ENCODE peak calls at places on chromosomes 6 and 20, in four cellular contexts. One of them, this sample, is unnamed.

GRCh38 chr20:2382833-2383232 is 2.1 kb downstream of the TGM6 start:
- DNase-seq in CD8-positive, alpha-beta T cell: no peak
- DNase-seq in brain microvascular endothelial cell: no peak
- DNase-seq in GM10248: no peak
- DNase-seq in this sample: no peak

GRCh38 chr6:100664274-100665040 is 199.7 kb upstream of the SIM1 start:
- DNase-seq in GM10248: no peak
- DNase-seq in CD8-positive, alpha-beta T cell: no peak
- DNase-seq in brain microvascular endothelial cell: no peak
- DNase-seq in this sample: no peak

GRCh38 chr6:128487746-128488145 is 32.7 kb downstream of the PTPRK start:
- DNase-seq in GM10248: no peak
- DNase-seq in CD8-positive, alpha-beta T cell: no peak
- DNase-seq in brain microvascular endothelial cell: peak; percentile 71
- DNase-seq in this sample: no peak

GRCh38 chr6:106528521-106528920 is 100.8 kb downstream of the RTN4IP1 start:
- DNase-seq in GM10248: no peak
- DNase-seq in CD8-positive, alpha-beta T cell: no peak
- DNase-seq in brain microvascular endothelial cell: no peak
- DNase-seq in this sample: no peak

GRCh38 chr20:56636701-56637100 is 7.6 kb downstream of the TFAP2C start:
- DNase-seq in CD8-positive, alpha-beta T cell: no peak
- DNase-seq in GM10248: no peak
- DNase-seq in brain microvascular endothelial cell: peak; percentile 38
- DNase-seq in this sample: no peak

GRCh38 chr6:135913785-135914184 is 62.3 kb downstream of the PDE7B start:
- DNase-seq in brain microvascular endothelial cell: no peak
- DNase-seq in CD8-positive, alpha-beta T cell: no peak
- DNase-seq in GM10248: no peak
- DNase-seq in this sample: no peak

GRCh38 chr6:70901324-70901723 is 55.5 kb downstream of the B3GAT2 start:
- DNase-seq in CD8-positive, alpha-beta T cell: no peak
- DNase-seq in brain microvascular endothelial cell: no peak
- DNase-seq in GM10248: no peak
- DNase-seq in this sample: no peak

GRCh38 chr6:75748743-75749538 is at the start of gene MYO6:
- DNase-seq in GM10248: peak; percentile 83
- DNase-seq in CD8-positive, alpha-beta T cell: peak; percentile 26
- DNase-seq in brain microvascular endothelial cell: peak; percentile 35
- DNase-seq in this sample: peak; percentile 73

GRCh38 chr6:159075506-159076100 is 30.8 kb upstream of the TAGAP start:
- DNase-seq in GM10248: no peak
- DNase-seq in CD8-positive, alpha-beta T cell: no peak
- DNase-seq in brain microvascular endothelial cell: peak; percentile 17
- DNase-seq in this sample: no peak

GRCh38 chr6:156780117-156780641 is 3.0 kb downstream of the ARID1B start:
- DNase-seq in brain microvascular endothelial cell: peak; percentile 95
- DNase-seq in CD8-positive, alpha-beta T cell: peak; percentile 33
- DNase-seq in GM10248: peak; percentile 71
- DNase-seq in this sample: no peak

GRCh38 chr6:165889636-165890403 is 226.8 kb upstream of the PDE10A start:
- DNase-seq in GM10248: no peak
- DNase-seq in brain microvascular endothelial cell: peak; percentile 58
- DNase-seq in CD8-positive, alpha-beta T cell: no peak
- DNase-seq in this sample: no peak

GRCh38 chr6:167661456-167662103 is 165.1 kb upstream of the AFDN start:
- DNase-seq in GM10248: no peak
- DNase-seq in brain microvascular endothelial cell: no peak
- DNase-seq in CD8-positive, alpha-beta T cell: no peak
- DNase-seq in this sample: no peak

GRCh38 chr6:73631849-73632248 is 21.9 kb downstream of the SLC17A5 start:
- DNase-seq in GM10248: no peak
- DNase-seq in brain microvascular endothelial cell: no peak
- DNase-seq in CD8-positive, alpha-beta T cell: no peak
- DNase-seq in this sample: no peak

GRCh38 chr6:119145111-119145510 is 66.6 kb upstream of the FAM184A start:
- DNase-seq in CD8-positive, alpha-beta T cell: no peak
- DNase-seq in brain microvascular endothelial cell: no peak
- DNase-seq in GM10248: no peak
- DNase-seq in this sample: no peak

GRCh38 chr6:144758602-144759001 is 473.5 kb downstream of the UTRN start:
- DNase-seq in brain microvascular endothelial cell: peak; percentile 8
- DNase-seq in GM10248: no peak
- DNase-seq in CD8-positive, alpha-beta T cell: no peak
- DNase-seq in this sample: no peak

GRCh38 chr6:169046021-169046420 is 207.6 kb downstream of the THBS2 start:
- DNase-seq in CD8-positive, alpha-beta T cell: no peak
- DNase-seq in brain microvascular endothelial cell: no peak
- DNase-seq in GM10248: no peak
- DNase-seq in this sample: no peak

GRCh38 chr6:87742106-87742505 is 40.1 kb upstream of the AKIRIN2 start:
- DNase-seq in brain microvascular endothelial cell: no peak
- DNase-seq in GM10248: no peak
- DNase-seq in CD8-positive, alpha-beta T cell: peak; percentile 29
- DNase-seq in this sample: no peak

GRCh38 chr20:14245368-14245970 is 91.9 kb downstream of the FLRT3 start:
- DNase-seq in CD8-positive, alpha-beta T cell: no peak
- DNase-seq in GM10248: no peak
- DNase-seq in brain microvascular endothelial cell: no peak
- DNase-seq in this sample: no peak

GRCh38 chr20:34579936-34580587 is 21.5 kb downstream of the MAP1LC3A start:
- DNase-seq in GM10248: peak; percentile 53
- DNase-seq in brain microvascular endothelial cell: no peak
- DNase-seq in CD8-positive, alpha-beta T cell: no peak
- DNase-seq in this sample: no peak

GRCh38 chr6:136244061-136244616 is 6.0 kb downstream of the MTFR2 start:
- DNase-seq in brain microvascular endothelial cell: peak; percentile 62
- DNase-seq in GM10248: no peak
- DNase-seq in CD8-positive, alpha-beta T cell: no peak
- DNase-seq in this sample: no peak

GRCh38 chr20:58464838-58465237 is 50.4 kb downstream of the APCDD1L start:
- DNase-seq in brain microvascular endothelial cell: no peak
- DNase-seq in GM10248: no peak
- DNase-seq in CD8-positive, alpha-beta T cell: no peak
- DNase-seq in this sample: no peak

GRCh38 chr6:11890849-11891248 is 112.2 kb upstream of the ADTRP start:
- DNase-seq in brain microvascular endothelial cell: peak; percentile 20
- DNase-seq in GM10248: no peak
- DNase-seq in CD8-positive, alpha-beta T cell: no peak
- DNase-seq in this sample: no peak

GRCh38 chr6:149696904-149697303 is 21.0 kb downstream of the LATS1 start:
- DNase-seq in GM10248: no peak
- DNase-seq in CD8-positive, alpha-beta T cell: no peak
- DNase-seq in brain microvascular endothelial cell: peak; percentile 12
- DNase-seq in this sample: no peak

GRCh38 chr20:44582321-44583025 is at the start of gene PKIG:
- DNase-seq in CD8-positive, alpha-beta T cell: no peak
- DNase-seq in GM10248: no peak
- DNase-seq in brain microvascular endothelial cell: peak; percentile 58
- DNase-seq in this sample: no peak

GRCh38 chr6:37565267-37566208 is 65.8 kb upstream of the CCDC167 start:
- DNase-seq in brain microvascular endothelial cell: no peak
- DNase-seq in CD8-positive, alpha-beta T cell: no peak
- DNase-seq in GM10248: no peak
- DNase-seq in this sample: peak; percentile 45

GRCh38 chr6:73455865-73456629 is 4.0 kb upstream of the CGAS start:
- DNase-seq in brain microvascular endothelial cell: no peak
- DNase-seq in GM10248: no peak
- DNase-seq in CD8-positive, alpha-beta T cell: no peak
- DNase-seq in this sample: no peak

GRCh38 chr6:69290116-69290515 is 506.7 kb downstream of the LMBRD1 start:
- DNase-seq in CD8-positive, alpha-beta T cell: no peak
- DNase-seq in GM10248: no peak
- DNase-seq in brain microvascular endothelial cell: no peak
- DNase-seq in this sample: no peak

GRCh38 chr6:17220040-17220439 is 61.1 kb upstream of the RBM24 start:
- DNase-seq in CD8-positive, alpha-beta T cell: no peak
- DNase-seq in GM10248: no peak
- DNase-seq in brain microvascular endothelial cell: no peak
- DNase-seq in this sample: no peak

GRCh38 chr20:24738981-24739633 is 210.0 kb upstream of the CST7 start:
- DNase-seq in CD8-positive, alpha-beta T cell: no peak
- DNase-seq in GM10248: peak; percentile 40
- DNase-seq in brain microvascular endothelial cell: no peak
- DNase-seq in this sample: no peak

GRCh38 chr6:165663283-165663735 is 268 bp upstream of the PDE10A start:
- DNase-seq in GM10248: no peak
- DNase-seq in brain microvascular endothelial cell: peak; percentile 46
- DNase-seq in CD8-positive, alpha-beta T cell: no peak
- DNase-seq in this sample: no peak

GRCh38 chr6:45611502-45611901 is 233.8 kb upstream of the SUPT3H start:
- DNase-seq in brain microvascular endothelial cell: no peak
- DNase-seq in CD8-positive, alpha-beta T cell: no peak
- DNase-seq in GM10248: no peak
- DNase-seq in this sample: no peak

GRCh38 chr6:40377173-40377806 is 209.9 kb downstream of the LRFN2 start:
- DNase-seq in GM10248: no peak
- DNase-seq in brain microvascular endothelial cell: no peak
- DNase-seq in CD8-positive, alpha-beta T cell: no peak
- DNase-seq in this sample: no peak

GRCh38 chr20:5825136-5825719 is 75.0 kb downstream of the SHLD1 start:
- DNase-seq in brain microvascular endothelial cell: no peak
- DNase-seq in GM10248: no peak
- DNase-seq in CD8-positive, alpha-beta T cell: no peak
- DNase-seq in this sample: no peak
- TF ChIP-seq CTCF in brain microvascular endothelial cell: peak; percentile 35
- TF ChIP-seq CTCF in GM10248: no peak
- TF ChIP-seq CTCF in CD8-positive, alpha-beta T cell: no peak
- TF ChIP-seq CTCF in this sample: no peak

GRCh38 chr6:32967151-32968091 is 973 bp upstream of the BRD2 start:
- DNase-seq in CD8-positive, alpha-beta T cell: no peak
- DNase-seq in GM10248: no peak
- DNase-seq in brain microvascular endothelial cell: no peak
- DNase-seq in this sample: no peak

GRCh38 chr6:32969685-32970412 is 1.5 kb downstream of the BRD2 start:
- DNase-seq in CD8-positive, alpha-beta T cell: peak; percentile 56
- DNase-seq in GM10248: no peak
- DNase-seq in brain microvascular endothelial cell: peak; percentile 92
- DNase-seq in this sample: peak; percentile 68

GRCh38 chr6:32968093-32968769 is at the start of gene BRD2:
- DNase-seq in CD8-positive, alpha-beta T cell: peak; percentile 97
- DNase-seq in GM10248: peak; percentile 93
- DNase-seq in brain microvascular endothelial cell: peak; percentile 92
- DNase-seq in this sample: peak; percentile 94

GRCh38 chr6:32970413-32971244 is 2.2 kb downstream of the BRD2 start:
- DNase-seq in GM10248: peak; percentile 78
- DNase-seq in brain microvascular endothelial cell: peak; percentile 87
- DNase-seq in CD8-positive, alpha-beta T cell: peak; percentile 68
- DNase-seq in this sample: peak; percentile 67

GRCh38 chr6:32968770-32969684 is 633 bp downstream of the BRD2 start:
- DNase-seq in GM10248: peak; percentile 83
- DNase-seq in CD8-positive, alpha-beta T cell: peak; percentile 34
- DNase-seq in brain microvascular endothelial cell: peak; percentile 72
- DNase-seq in this sample: peak; percentile 51
- TF ChIP-seq CTCF in GM10248: no peak
- TF ChIP-seq CTCF in CD8-positive, alpha-beta T cell: no peak
- TF ChIP-seq CTCF in brain microvascular endothelial cell: peak; percentile 55
- TF ChIP-seq CTCF in this sample: peak; percentile 29

GRCh38 chr6:142153230-142153629 is 6.2 kb downstream of the VTA1 start:
- DNase-seq in CD8-positive, alpha-beta T cell: no peak
- DNase-seq in GM10248: no peak
- DNase-seq in brain microvascular endothelial cell: no peak
- DNase-seq in this sample: no peak

GRCh38 chr6:142155091-142155490 is 8.0 kb downstream of the VTA1 start:
- DNase-seq in GM10248: no peak
- DNase-seq in brain microvascular endothelial cell: no peak
- DNase-seq in CD8-positive, alpha-beta T cell: no peak
- DNase-seq in this sample: no peak

GRCh38 chr6:142152731-142153130 is 5.7 kb downstream of the VTA1 start:
- DNase-seq in GM10248: no peak
- DNase-seq in brain microvascular endothelial cell: peak; percentile 32
- DNase-seq in CD8-positive, alpha-beta T cell: no peak
- DNase-seq in this sample: no peak

DNA sequence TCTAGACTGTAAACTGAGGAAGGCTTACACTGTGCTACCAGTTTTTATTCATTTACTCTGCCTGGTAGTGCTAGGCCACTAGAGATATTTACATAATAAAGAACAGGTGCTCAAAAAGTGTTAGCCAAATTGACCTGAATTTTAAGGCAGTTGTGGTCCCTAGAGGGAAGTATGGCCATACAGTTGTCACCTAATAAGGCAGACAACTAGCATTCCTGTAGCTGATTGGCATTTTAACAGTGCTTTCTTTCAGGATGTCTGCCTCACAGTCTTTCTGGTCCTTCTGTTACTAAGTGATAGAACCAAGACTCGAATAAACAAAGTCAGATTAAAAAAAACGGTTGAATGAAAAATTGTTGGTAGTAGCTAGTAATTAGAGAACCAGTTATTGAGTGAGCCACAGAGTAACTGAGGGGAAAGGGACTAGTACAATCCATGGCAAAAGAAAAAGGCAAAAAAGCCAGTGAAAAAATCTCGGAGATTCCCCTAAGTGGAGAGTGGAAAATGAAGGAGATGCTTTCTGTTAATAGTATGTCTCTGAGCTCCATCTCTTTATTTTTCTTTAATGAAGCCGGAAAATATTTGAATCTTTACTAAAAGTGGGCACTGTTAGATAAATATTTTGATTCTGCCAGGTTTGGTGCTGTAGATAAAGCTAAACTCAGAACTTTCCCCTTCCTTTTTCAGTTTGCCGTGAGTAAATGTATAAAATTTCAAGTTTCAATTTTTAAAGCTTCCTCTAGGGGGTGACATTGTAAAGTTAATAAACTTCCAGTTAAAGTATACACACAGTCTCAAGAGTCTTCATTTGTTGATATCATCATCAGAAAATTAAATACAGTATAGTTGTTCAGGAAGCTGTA is 9.1 kb downstream of the VTA1 start:
- DNase-seq in GM10248: no peak
- DNase-seq in brain microvascular endothelial cell: no peak
- DNase-seq in CD8-positive, alpha-beta T cell: no peak
- DNase-seq in this sample: no peak
- TF ChIP-seq CTCF in GM10248: no peak
- TF ChIP-seq CTCF in brain microvascular endothelial cell: no peak
- TF ChIP-seq CTCF in CD8-positive, alpha-beta T cell: peak; percentile 83
- TF ChIP-seq CTCF in this sample: peak; percentile 68

GRCh38 chr6:140670013-140670412 is 1295.6 kb upstream of the CITED2 start:
- DNase-seq in brain microvascular endothelial cell: no peak
- DNase-seq in GM10248: no peak
- DNase-seq in CD8-positive, alpha-beta T cell: no peak
- DNase-seq in this sample: no peak

GRCh38 chr6:140669321-140669720 is 1294.9 kb upstream of the CITED2 start:
- DNase-seq in CD8-positive, alpha-beta T cell: no peak
- DNase-seq in GM10248: no peak
- DNase-seq in brain microvascular endothelial cell: peak; percentile 20
- DNase-seq in this sample: no peak

DNA sequence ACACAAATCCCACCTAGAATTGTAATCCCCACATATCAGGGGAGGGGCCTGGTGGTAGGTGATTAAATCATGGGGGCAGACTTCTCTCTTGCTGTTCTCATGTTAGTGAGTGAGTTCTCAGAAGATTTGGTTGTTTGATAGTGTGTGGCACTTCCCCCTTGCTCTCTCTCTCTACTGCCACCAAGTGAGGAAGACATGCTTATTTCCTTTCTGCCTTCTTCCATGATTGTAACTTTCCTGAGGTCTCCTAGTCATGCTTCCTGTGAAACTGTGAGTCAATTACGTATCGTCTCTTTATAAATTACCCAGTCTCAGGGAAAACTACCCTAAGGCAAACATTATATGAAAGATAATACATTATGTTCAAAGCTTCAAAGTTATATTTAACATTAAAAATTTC is 1297.5 kb upstream of the CITED2 start:
- DNase-seq in GM10248: no peak
- DNase-seq in CD8-positive, alpha-beta T cell: no peak
- DNase-seq in brain microvascular endothelial cell: peak; percentile 11
- DNase-seq in this sample: no peak
- TF ChIP-seq CTCF in GM10248: peak; percentile 14
- TF ChIP-seq CTCF in CD8-positive, alpha-beta T cell: no peak
- TF ChIP-seq CTCF in brain microvascular endothelial cell: peak; percentile 46
- TF ChIP-seq CTCF in this sample: no peak

This sample was measured in progenitor cell of endocrine pancreas.